ENCODE peak calls at places on chromosomes 2 and 18, in four cellular contexts. E is left colon; R is effector memory CD4-positive, alpha-beta T cell; H is nucleus accumbens. A is an unnamed sample.

GRCh38 chr2:99420031-99420430 is 69.8 kb downstream of the REV1 start:
- DNase-seq in R (no peak), E (no peak), H (no peak), A (no peak)

GRCh38 chr18:52716926-52717325 is 376.9 kb downstream of the DCC start:
- DNase-seq in E (peak), H (peak), R (no peak), A (no peak)

GRCh38 chr2:72173640-72174321 is 26.1 kb upstream of the CYP26B1 start:
- DNase-seq in R (no peak), H (no peak), E (no peak), A (no peak)

GRCh38 chr2:18349421-18349820 is 211.0 kb downstream of the RDH14 start:
- DNase-seq in R (no peak), E (no peak), H (no peak), A (no peak)

GRCh38 chr2:12502759-12503158 is 214.0 kb upstream of the TRIB2 start:
- DNase-seq in R (no peak), H (no peak), E (no peak), A (peak)

GRCh38 chr2:239129147-239129896 is 271.5 kb downstream of the HDAC4 start:
- DNase-seq in R (no peak), E (no peak), H (no peak), A (no peak)

GRCh38 chr2:196445991-196446390 is 193.5 kb upstream of the CCDC150 start:
- DNase-seq in H (no peak), E (no peak), R (no peak), A (no peak)

GRCh38 chr2:239998006-239998405 is 27.1 kb downstream of the NDUFA10 start:
- DNase-seq in H (no peak), E (peak), R (no peak), A (no peak)

GRCh38 chr2:230870544-230871360 is 6.0 kb downstream of the ITM2C start:
- DNase-seq in R (no peak), H (no peak), E (peak), A (no peak)

GRCh38 chr18:77990131-77990530 is 740.5 kb downstream of the GALR1 start:
- DNase-seq in E (no peak), R (no peak), H (no peak), A (no peak)

GRCh38 chr2:158120664-158121063 is 19.0 kb downstream of the UPP2 start:
- DNase-seq in R (no peak), E (no peak), H (no peak), A (no peak)

GRCh38 chr2:154125900-154126299 is 254.2 kb downstream of the GALNT13 start:
- DNase-seq in E (no peak), R (no peak), H (no peak), A (no peak)

GRCh38 chr2:8315766-8316165 is 366.1 kb upstream of the ID2 start:
- DNase-seq in H (no peak), R (no peak), E (no peak), A (no peak)

GRCh38 chr18:2444201-2444875 is 127.0 kb downstream of the METTL4 start:
- DNase-seq in H (no peak), E (no peak), R (no peak), A (no peak)

GRCh38 chr2:70994055-70994444 is 623 bp downstream of the TEX261 start:
- DNase-seq in R (no peak), H (no peak), E (no peak), A (peak)

GRCh38 chr2:229922449-229923386 is at the start of gene FBXO36:
- DNase-seq in R (peak), E (peak), H (peak), A (peak)

GRCh38 chr2:20215183-20216040 is 9.5 kb downstream of the SDC1 start:
- DNase-seq in H (no peak), R (no peak), E (no peak), A (no peak)

GRCh38 chr2:154452906-154453493 is 245.5 kb upstream of the KCNJ3 start:
- DNase-seq in H (no peak), R (no peak), E (no peak), A (no peak)

A was measured in T-helper 2 cell treated with Interferon-gamma antibody and Interleukin-4, amounts not matched to agents 5 μg/mL and 100 μg/mL, for 36 hours.